ENCODE peak calls at places on chromosomes 11 and 22, in ten cellular contexts. S is CD8-positive, alpha-beta T cell; T is PC-9; X is AG09319; E is ovary; O is Peyer's patch; J is IMR-90; P is activated CD8-positive, alpha-beta T cell treated with anti-CD3 and anti-CD28 coated beads for 36 hours; U is sigmoid colon; C is HFFc6. A is an unnamed sample.

GRCh38 chr11:8267831-8268529 is 4.3 kb upstream of the LMO1 start:
- DNase-seq in S (no peak), T (no peak), X (no peak), E (no peak), O (peak), J (no peak), P (peak), U (peak), C (no peak), A (no peak)

GRCh38 chr11:41522391-41522790 is 62.9 kb upstream of the LRRC4C start:
- DNase-seq in S (no peak), T (no peak), X (no peak), E (no peak), O (no peak), J (no peak), P (no peak), U (no peak), C (no peak), A (no peak)

GRCh38 chr11:132914600-132914999 is 617.7 kb downstream of the OPCML start:
- DNase-seq in S (no peak), T (no peak), X (no peak), E (no peak), O (no peak), J (no peak), P (no peak), U (no peak), C (no peak), A (no peak)

GRCh38 chr22:23067023-23067650 is 3.2 kb upstream of the GNAZ start:
- DNase-seq in S (no peak), T (no peak), X (no peak), E (peak), O (peak), J (no peak), P (no peak), U (peak), C (no peak), A (peak)

GRCh38 chr11:58629857-58630256 is 7.4 kb downstream of the CNTF start:
- DNase-seq in S (no peak), T (peak), X (peak), E (no peak), O (peak), J (peak), P (peak), U (no peak), C (peak), A (no peak)

GRCh38 chr11:118314985-118315384 is 10.5 kb downstream of the CD3E start:
- DNase-seq in S (no peak), T (peak), X (no peak), E (no peak), O (no peak), J (no peak), P (no peak), U (no peak), C (no peak), A (no peak)

GRCh38 chr11:78397398-78397797 is 20.2 kb downstream of the GAB2 start:
- DNase-seq in S (no peak), T (no peak), X (no peak), E (no peak), O (no peak), J (no peak), P (peak), U (no peak), C (no peak), A (no peak)

GRCh38 chr22:50530280-50530856 is 556 bp upstream of the TYMP start:
- DNase-seq in S (no peak), T (no peak), X (no peak), E (peak), O (peak), J (peak), P (peak), U (peak), C (no peak), A (peak)

GRCh38 chr11:126403039-126403438 is 47.6 kb downstream of the ST3GAL4 start:
- DNase-seq in S (no peak), T (peak), X (no peak), E (peak), O (no peak), J (no peak), P (no peak), U (no peak), C (no peak), A (no peak)

GRCh38 chr11:2578006-2578933 is 121.5 kb downstream of the KCNQ1OT1 start:
- DNase-seq in S (peak), T (no peak), X (no peak), E (peak), O (peak), J (no peak), P (no peak), U (peak), C (no peak), A (no peak)

GRCh38 chr11:132024587-132025295 is 654.3 kb downstream of the NTM start:
- DNase-seq in S (no peak), T (no peak), X (no peak), E (no peak), O (no peak), J (peak), P (no peak), U (no peak), C (peak), A (no peak)

GRCh38 chr11:44608654-44609027 is 43.2 kb downstream of the CD82 start:
- DNase-seq in S (no peak), T (no peak), X (no peak), E (no peak), O (no peak), J (no peak), P (no peak), U (no peak), C (no peak), A (no peak)

GRCh38 chr11:17653606-17654005 is 65.8 kb upstream of the MYOD1 start:
- DNase-seq in S (no peak), T (no peak), X (no peak), E (no peak), O (no peak), J (no peak), P (no peak), U (no peak), C (no peak), A (no peak)

GRCh38 chr11:2998073-2998850 is 6.1 kb upstream of the NAP1L4 start:
- DNase-seq in S (no peak), T (no peak), X (no peak), E (no peak), O (peak), J (no peak), P (no peak), U (peak), C (no peak), A (no peak)

GRCh38 chr11:131025020-131025419 is 108.7 kb upstream of the SNX19 start:
- DNase-seq in S (no peak), T (no peak), X (no peak), E (no peak), O (no peak), J (peak), P (no peak), U (no peak), C (peak), A (no peak)

GRCh38 chr11:86473991-86474833 is 99.5 kb downstream of the CCDC81 start:
- DNase-seq in S (no peak), T (no peak), X (no peak), E (no peak), O (no peak), J (peak), P (no peak), U (no peak), C (no peak), A (no peak)

GRCh38 chr11:6200975-6201374 is 2.0 kb downstream of the OR52W1 start:
- DNase-seq in S (no peak), T (no peak), X (no peak), E (no peak), O (peak), J (no peak), P (peak), U (no peak), C (no peak), A (no peak)

GRCh38 chr11:95706974-95707387 is 82.6 kb downstream of the FAM76B start:
- DNase-seq in S (no peak), T (no peak), X (no peak), E (no peak), O (no peak), J (no peak), P (no peak), U (no peak), C (no peak), A (no peak)

GRCh38 chr11:8111636-8112035 is 30.6 kb downstream of the TUB start:
- DNase-seq in S (no peak), T (no peak), X (no peak), E (no peak), O (no peak), J (no peak), P (no peak), U (no peak), C (no peak), A (no peak)

GRCh38 chr11:33387996-33388395 is 130.8 kb downstream of the HIPK3 start:
- DNase-seq in S (no peak), T (no peak), X (no peak), E (no peak), O (no peak), J (no peak), P (no peak), U (no peak), C (no peak), A (peak)

GRCh38 chr11:66886671-66887221 is 29.9 kb downstream of the LRFN4 start:
- DNase-seq in S (no peak), T (no peak), X (no peak), E (no peak), O (no peak), J (peak), P (no peak), U (no peak), C (no peak), A (no peak)

GRCh38 chr22:33204408-33204807 is 146.2 kb upstream of the SYN3 start:
- DNase-seq in S (no peak), T (no peak), X (no peak), E (no peak), O (no peak), J (no peak), P (no peak), U (no peak), C (no peak), A (no peak)

GRCh38 chr11:84993386-84993785 is 633.8 kb downstream of the DLG2 start:
- DNase-seq in S (no peak), T (no peak), X (no peak), E (no peak), O (no peak), J (no peak), P (peak), U (no peak), C (no peak), A (no peak)

GRCh38 chr11:132911186-132911585 is 621.1 kb downstream of the OPCML start:
- DNase-seq in S (no peak), T (no peak), X (no peak), E (no peak), O (peak), J (peak), P (no peak), U (no peak), C (no peak), A (no peak)

GRCh38 chr22:29158546-29158945 is 47.1 kb upstream of the EMID1 start:
- DNase-seq in S (no peak), T (no peak), X (no peak), E (no peak), O (peak), J (no peak), P (no peak), U (no peak), C (no peak), A (no peak)

GRCh38 chr22:30876925-30877553 is 91.5 kb downstream of the MORC2 start:
- DNase-seq in S (no peak), T (no peak), X (no peak), E (peak), O (no peak), J (peak), P (no peak), U (peak), C (no peak), A (no peak)

GRCh38 chr11:10410844-10411200 is 44.2 kb upstream of the AMPD3 start:
- DNase-seq in S (no peak), T (no peak), X (no peak), E (no peak), O (no peak), J (no peak), P (no peak), U (no peak), C (no peak), A (no peak)

GRCh38 chr11:31487848-31488247 is 21.6 kb downstream of the IMMP1L start:
- DNase-seq in S (no peak), T (peak), X (peak), E (no peak), O (no peak), J (peak), P (peak), U (no peak), C (peak), A (no peak)

GRCh38 chr11:26134481-26135355 is 197.2 kb upstream of the ANO3 start:
- DNase-seq in S (no peak), T (no peak), X (no peak), E (no peak), O (no peak), J (peak), P (no peak), U (no peak), C (no peak), A (no peak)

GRCh38 chr11:62689421-62690183 is at the start of gene LRRN4CL:
- DNase-seq in S (no peak), T (no peak), X (peak), E (peak), O (peak), J (peak), P (no peak), U (peak), C (peak), A (no peak)

GRCh38 chr22:38327805-38328204 is 10.6 kb upstream of the CSNK1E start:
- DNase-seq in S (peak), T (peak), X (no peak), E (no peak), O (no peak), J (peak), P (no peak), U (no peak), C (peak), A (no peak)

GRCh38 chr11:68546555-68546954 is 86.0 kb downstream of the PPP6R3 start:
- DNase-seq in S (no peak), T (no peak), X (no peak), E (no peak), O (no peak), J (peak), P (peak), U (no peak), C (no peak), A (no peak)

GRCh38 chr22:32389685-32390084 is 22.4 kb downstream of the RTCB start:
- DNase-seq in S (no peak), T (no peak), X (no peak), E (no peak), O (no peak), J (peak), P (peak), U (no peak), C (peak), A (no peak)

GRCh38 chr11:9953994-9954626 is 290.2 kb downstream of the SWAP70 start:
- DNase-seq in S (no peak), T (no peak), X (peak), E (no peak), O (no peak), J (peak), P (no peak), U (no peak), C (no peak), A (no peak)

GRCh38 chr11:77407613-77408012 is 66.3 kb downstream of the PAK1 start:
- DNase-seq in S (no peak), T (peak), X (peak), E (peak), O (peak), J (peak), P (no peak), U (no peak), C (peak), A (no peak)

GRCh38 chr11:61699737-61700160 is 19.6 kb downstream of the DAGLA start:
- DNase-seq in S (no peak), T (peak), X (no peak), E (no peak), O (peak), J (no peak), P (no peak), U (peak), C (no peak), A (no peak)

GRCh38 chr11:2384723-2385041 is 7.6 kb downstream of the CD81 start:
- DNase-seq in S (no peak), T (no peak), X (no peak), E (no peak), O (no peak), J (no peak), P (no peak), U (no peak), C (no peak), A (no peak)

GRCh38 chr22:31055322-31056159 is 25.6 kb upstream of the SMTN start:
- DNase-seq in S (no peak), T (peak), X (peak), E (peak), O (peak), J (peak), P (no peak), U (peak), C (peak), A (peak)

DNA sequence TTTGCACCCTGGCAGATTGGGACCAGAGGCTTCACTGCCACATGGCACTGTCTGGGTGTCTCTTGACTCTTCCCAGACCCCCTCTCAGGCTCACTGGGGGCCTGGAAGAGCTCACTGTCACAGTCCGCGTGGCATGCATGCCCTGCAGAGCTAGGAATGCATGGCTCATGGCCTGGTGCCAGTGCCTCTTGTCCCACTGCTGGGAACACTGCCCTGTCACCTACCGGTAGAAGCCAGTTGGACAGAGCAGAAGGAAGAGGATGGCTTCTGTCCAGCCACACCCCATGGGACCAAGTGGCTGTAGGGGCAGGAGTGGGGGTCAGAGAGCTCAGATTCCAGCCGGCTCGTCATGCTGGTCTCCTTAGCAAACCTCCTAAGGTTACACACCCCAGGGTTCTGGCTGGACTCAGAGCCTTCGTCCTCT is 29.7 kb downstream of the MB start:
- DNase-seq in S (no peak), T (peak), X (no peak), E (no peak), O (no peak), J (no peak), P (no peak), U (peak), C (no peak), A (no peak)
- TF ChIP-seq CTCF in S (no peak), T (no peak), X (no peak), E (no peak), O (no peak), J (no peak), P (no peak), U (no peak), C (no peak), A (no peak)

GRCh38 chr11:73760680-73761402 is at the start of gene RAB6A:
- DNase-seq in S (peak), T (peak), X (peak), E (peak), O (peak), J (peak), P (peak), U (peak), C (peak), A (peak)
- TF ChIP-seq CTCF in S (peak), T (peak), X (no peak), E (peak), O (peak), J (peak), P (no peak), U (no peak), C (peak), A (peak)

DNA sequence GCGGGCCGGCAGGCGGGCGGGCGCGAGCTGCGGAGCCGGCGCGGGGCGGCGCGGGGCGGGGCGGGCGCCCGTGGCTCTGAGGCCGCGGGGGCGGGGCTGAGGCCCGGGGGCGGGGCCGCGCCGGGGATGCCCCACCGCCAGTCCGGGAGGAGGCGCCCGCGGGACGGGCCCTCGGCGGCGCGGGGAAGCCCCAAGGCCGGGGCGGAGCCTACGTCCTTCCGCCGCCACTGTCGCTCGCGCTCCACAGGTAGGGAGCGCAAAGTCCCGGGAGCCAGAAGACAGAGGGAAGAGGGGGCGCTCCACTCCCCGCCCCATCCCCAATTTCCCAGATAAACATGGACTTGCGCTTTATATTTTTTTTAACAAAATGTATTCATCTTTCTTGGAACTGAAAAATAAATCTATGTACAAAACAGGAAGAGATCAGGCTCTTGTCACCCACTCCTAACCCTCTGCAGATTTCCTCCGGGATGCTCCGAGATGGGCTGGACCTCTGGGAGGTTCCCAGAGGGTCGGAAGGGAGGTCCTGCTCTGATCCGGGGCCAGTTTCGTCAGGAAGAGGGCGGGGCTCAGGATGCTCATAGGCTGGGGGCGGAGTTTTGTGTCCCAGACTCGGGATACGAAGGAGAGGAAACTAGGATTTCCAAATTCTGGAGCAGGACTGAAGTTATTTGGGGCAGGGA is at the start of gene MAP4K2:
- DNase-seq in S (peak), T (peak), X (peak), E (peak), O (peak), J (peak), P (peak), U (peak), C (peak), A (peak)
- TF ChIP-seq CTCF in S (no peak), T (peak), X (no peak), E (peak), O (peak), J (peak), P (no peak), U (no peak), C (peak), A (peak)

GRCh38 chr11:73184953-73185671 is 33.0 kb upstream of the P2RY2 start:
- DNase-seq in S (peak), T (peak), X (no peak), E (no peak), O (peak), J (peak), P (peak), U (peak), C (peak), A (no peak)
- TF ChIP-seq CTCF in S (peak), T (peak), X (peak), E (peak), O (peak), J (peak), P (peak), U (peak), C (peak), A (peak)

GRCh38 chr11:124751741-124752470 is at the start of gene VSIG2:
- DNase-seq in S (no peak), T (no peak), X (no peak), E (no peak), O (no peak), J (no peak), P (no peak), U (no peak), C (no peak), A (no peak)

GRCh38 chr11:124753207-124753606 is 1.2 kb upstream of the VSIG2 start:
- DNase-seq in S (no peak), T (peak), X (no peak), E (no peak), O (no peak), J (no peak), P (no peak), U (no peak), C (no peak), A (no peak)

GRCh38 chr11:124749920-124750319 is 2.1 kb downstream of the VSIG2 start:
- DNase-seq in S (no peak), T (no peak), X (no peak), E (no peak), O (no peak), J (no peak), P (no peak), U (no peak), C (no peak), A (no peak)

GRCh38 chr11:124752471-124753100 is 531 bp upstream of the VSIG2 start:
- DNase-seq in S (no peak), T (no peak), X (no peak), E (no peak), O (no peak), J (no peak), P (no peak), U (no peak), C (no peak), A (peak)

DNA sequence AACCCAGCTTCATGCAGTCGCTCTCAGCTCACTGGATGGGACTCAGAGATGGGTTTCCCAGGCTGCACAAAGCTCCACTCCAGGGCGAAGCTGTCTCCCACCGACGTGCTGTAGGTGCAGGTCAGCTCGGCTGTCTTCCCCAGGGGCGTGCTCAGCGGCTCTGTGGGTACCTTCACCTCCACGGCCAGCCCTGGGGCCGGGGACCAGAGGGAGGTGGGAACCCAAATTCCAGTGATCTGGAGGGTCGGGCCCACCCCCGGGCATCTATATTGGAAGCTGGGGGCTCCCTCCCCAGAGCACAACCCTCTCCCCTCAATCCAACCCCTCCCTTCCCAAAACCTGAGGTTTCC is 689 bp downstream of the VSIG2 start:
- DNase-seq in S (no peak), T (no peak), X (no peak), E (no peak), O (no peak), J (no peak), P (no peak), U (no peak), C (no peak), A (no peak)
- TF ChIP-seq CTCF in S (no peak), T (no peak), X (no peak), E (no peak), O (no peak), J (no peak), P (no peak), U (no peak), C (no peak), A (no peak)